ENCODE peak calls at places on chromosomes 1 and 21, in nine cellular contexts. C is BE2C, S is breast epithelium, R is mammary epithelial cell, M is transverse colon, J is pancreas, H is K562, O is upper lobe of right lung, F is spleen. U is an unnamed sample.

GRCh38 chr1:8985915-8986813 is 40.1 kb downstream of the SLC2A7 start:
- DNase-seq in O (peak; percentile 77), F (peak; percentile 73), S (peak; percentile 92), H (no peak), R (peak; percentile 91), M (peak; percentile 80), J (peak; percentile 71), C (no peak), U (no peak)

GRCh38 chr1:187977298-187977697 is 1148.5 kb downstream of the PLA2G4A start:
- DNase-seq in J (no peak), F (no peak), S (no peak), M (no peak), O (no peak), H (no peak), C (no peak), R (no peak), U (no peak)

GRCh38 chr1:86757272-86757984 is 53.1 kb downstream of the SH3GLB1 start:
- DNase-seq in H (no peak), S (no peak), O (peak; percentile 67), F (no peak), C (no peak), R (peak; percentile 41), M (no peak), J (no peak), U (no peak)

GRCh38 chr21:45982758-45983731 is 1.5 kb downstream of the COL6A1 start:
- DNase-seq in O (peak; percentile 65), R (no peak), C (peak; percentile 8), M (peak; percentile 11), H (no peak), S (peak; percentile 51), F (peak; percentile 75), J (no peak), U (peak; percentile 71)

GRCh38 chr1:185825556-185825955 is 91.4 kb downstream of the HMCN1 start:
- DNase-seq in C (no peak), O (no peak), S (no peak), H (no peak), R (no peak), M (no peak), J (no peak), F (no peak), U (no peak)

GRCh38 chr21:45801989-45802388 is 158.5 kb downstream of the PCBP3 start:
- DNase-seq in S (no peak), O (no peak), H (no peak), M (no peak), J (no peak), C (no peak), R (no peak), F (no peak), U (no peak)

GRCh38 chr1:162327144-162327790 is 49.4 kb downstream of the SPATA46 start:
- DNase-seq in H (no peak), C (no peak), M (no peak), O (no peak), F (no peak), S (no peak), R (peak; percentile 19), J (no peak), U (no peak)

GRCh38 chr1:31764307-31765040 is at the start of gene ADGRB2:
- DNase-seq in J (no peak), S (no peak), M (no peak), H (no peak), O (no peak), C (peak; percentile 49), R (no peak), F (no peak), U (peak; percentile 83)

GRCh38 chr1:41712687-41713086 is 206.0 kb downstream of the HIVEP3 start:
- DNase-seq in S (no peak), F (no peak), J (no peak), R (no peak), C (peak; percentile 48), H (no peak), M (no peak), O (peak; percentile 59), U (no peak)

GRCh38 chr1:233359431-233359830 is 31.9 kb downstream of the MAP3K21 start:
- DNase-seq in M (peak; percentile 64), H (no peak), O (no peak), J (peak; percentile 82), F (no peak), S (no peak), R (no peak), C (no peak), U (no peak)

GRCh38 chr1:221921936-221922335 is 180.0 kb upstream of the DUSP10 start:
- DNase-seq in S (no peak), O (no peak), J (no peak), F (no peak), C (no peak), H (no peak), R (peak; percentile 45), M (no peak), U (no peak)

GRCh38 chr1:209231476-209232156 is 351.9 kb upstream of the CAMK1G start:
- DNase-seq in J (no peak), S (no peak), O (no peak), F (no peak), H (no peak), R (no peak), M (no peak), C (no peak), U (no peak)

GRCh38 chr21:37233551-37234146 is 33.5 kb downstream of the VPS26C start:
- DNase-seq in J (peak; percentile 53), F (no peak), S (no peak), C (no peak), H (no peak), R (no peak), M (no peak), O (no peak), U (no peak)

GRCh38 chr1:205326812-205327466 is 5.4 kb upstream of the NUAK2 start:
- DNase-seq in S (no peak), J (no peak), O (no peak), R (no peak), M (no peak), F (no peak), C (no peak), H (peak; percentile 52), U (no peak)

GRCh38 chr1:171061425-171062143 is 29.1 kb upstream of the FMO3 start:
- DNase-seq in F (no peak), H (no peak), J (no peak), O (no peak), C (no peak), R (no peak), M (no peak), S (no peak), U (no peak)

GRCh38 chr1:235637756-235638155 is 11.8 kb downstream of the GNG4 start:
- DNase-seq in R (no peak), M (peak; percentile 5), C (no peak), O (no peak), J (no peak), H (no peak), F (peak; percentile 55), S (no peak), U (peak; percentile 31)

GRCh38 chr1:211260161-211261107 is 1.3 kb downstream of the RCOR3 start:
- DNase-seq in J (peak; percentile 89), F (peak; percentile 95), H (peak; percentile 88), M (peak; percentile 85), S (peak; percentile 87), O (peak; percentile 88), R (peak; percentile 71), C (peak; percentile 89), U (peak; percentile 94)

GRCh38 chr1:204216880-204217647 is 3.3 kb upstream of the GOLT1A start:
- DNase-seq in F (no peak), M (no peak), C (no peak), J (no peak), S (no peak), H (no peak), R (no peak), O (no peak), U (no peak)

GRCh38 chr21:31780944-31781343 is 49.0 kb upstream of the SCAF4 start:
- DNase-seq in R (peak; percentile 49), M (no peak), S (no peak), O (no peak), C (no peak), F (no peak), H (no peak), J (no peak), U (no peak)

GRCh38 chr1:55781003-55781402 is 565.8 kb upstream of the USP24 start:
- DNase-seq in R (no peak), M (no peak), H (no peak), S (no peak), O (no peak), J (no peak), C (no peak), F (no peak), U (no peak)
- H3K27me3 ChIP-seq in R (no peaks in the 10 kb centered on the region), M (no peaks in the 10 kb centered on the region), H (no peaks in the 10 kb centered on the region), S (no peaks in the 10 kb centered on the region), O (no peaks in the 10 kb centered on the region), J (no peaks in the 10 kb centered on the region), C (no peaks in the 10 kb centered on the region), F (no peaks in the 10 kb centered on the region), U (no peaks in the 10 kb centered on the region)

GRCh38 chr1:160539896-160540858 is 17.1 kb upstream of the SLAMF6 start:
- DNase-seq in R (no peak), J (peak; percentile 39), M (peak; percentile 64), O (no peak), S (no peak), F (peak; percentile 80), C (no peak), H (peak; percentile 99), U (peak; percentile 61)
- TF ChIP-seq CTCF in R (no peak), J (no peak), M (no peak), O (no peak), S (no peak), F (no peak), C (no peak), H (peak; percentile 32), U (no peak)

GRCh38 chr1:45876000-45876399 is 72.6 kb downstream of the MAST2 start:
- DNase-seq in S (no peak), F (no peak), J (no peak), O (no peak), H (peak; percentile 29), C (no peak), R (no peak), M (no peak), U (no peak)
- H3K4me1 ChIP-seq in S (no peaks in the 10 kb centered on the region), F (no peaks in the 10 kb centered on the region), J (no peaks in the 10 kb centered on the region), O (no peaks in the 10 kb centered on the region), H (peaks cover 7% of the 10 kb centered on the region), C (no peaks in the 10 kb centered on the region), R (peaks cover 6% of the 10 kb centered on the region), M (peaks cover 5% of the 10 kb centered on the region), U (no peaks in the 10 kb centered on the region)

GRCh38 chr1:45198185-45198584 is 8.2 kb downstream of the ZSWIM5 start:
- DNase-seq in H (no peak), C (no peak), F (no peak), M (no peak), S (no peak), R (no peak), J (no peak), O (no peak), U (no peak)

GRCh38 chr1:45196863-45197262 is 9.5 kb downstream of the ZSWIM5 start:
- DNase-seq in F (no peak), O (no peak), S (no peak), H (no peak), R (no peak), M (no peak), J (no peak), C (no peak), U (no peak)

GRCh38 chr1:45200435-45200834 is 6.0 kb downstream of the ZSWIM5 start:
- DNase-seq in C (no peak), J (no peak), M (no peak), F (no peak), S (no peak), H (no peak), O (no peak), R (no peak), U (no peak)

GRCh38 chr1:45205000-45205909 is 1.1 kb downstream of the ZSWIM5 start:
- DNase-seq in J (peak; percentile 31), R (no peak), O (peak; percentile 76), S (no peak), F (peak; percentile 77), C (peak; percentile 6), M (peak; percentile 60), H (peak; percentile 34), U (peak; percentile 86)

GRCh38 chr1:45200906-45201500 is 5.4 kb downstream of the ZSWIM5 start:
- DNase-seq in F (no peak), M (no peak), J (no peak), S (no peak), C (no peak), R (no peak), O (no peak), H (no peak), U (no peak)
- H3K27me3 ChIP-seq in F (peaks cover 13% of the 10 kb centered on the region), M (no peaks in the 10 kb centered on the region), J (no peaks in the 10 kb centered on the region), S (no peaks in the 10 kb centered on the region), C (peaks cover 21% of the 10 kb centered on the region), R (peaks cover 18% of the 10 kb centered on the region), O (no peaks in the 10 kb centered on the region), H (peaks cover 6% of the 10 kb centered on the region), U (no peaks in the 10 kb centered on the region)

U was measured in endodermal cell.